ENCODE peak calls at places on chromosomes 4 and X, in seven cellular contexts. X, P, L, T, J, O and R are unnamed samples.

GRCh38 chr4:45554423-45554822 is 569.4 kb downstream of the GABRG1 start:
- DNase-seq in P (no peak), O (no peak), T (no peak), J (no peak), L (peak), X (no peak), R (no peak)

GRCh38 chr4:103892616-103893015 is 172.8 kb upstream of the TACR3 start:
- DNase-seq in X (no peak), O (no peak), L (no peak), T (no peak), J (no peak), P (no peak), R (no peak)

GRCh38 chrX:115958687-115959359 is 211.7 kb upstream of the AGTR2 start:
- DNase-seq in T (no peak), O (no peak), L (peak), P (no peak), X (no peak), J (no peak), R (peak)

GRCh38 chr4:186958951-186959350 is 235.3 kb upstream of the FAT1 start:
- DNase-seq in P (no peak), J (no peak), T (no peak), X (no peak), L (no peak), O (no peak), R (no peak)

GRCh38 chr4:153211986-153212720 is 7.9 kb downstream of the TRIM2 start:
- DNase-seq in O (no peak), P (no peak), L (peak), X (no peak), J (no peak), T (peak), R (no peak)

GRCh38 chr4:148515248-148515647 is 73.0 kb upstream of the NR3C2 start:
- DNase-seq in J (no peak), O (no peak), P (no peak), X (no peak), L (no peak), T (no peak), R (no peak)

GRCh38 chrX:133475521-133475920 is 60.2 kb upstream of the GPC4 start:
- DNase-seq in J (no peak), L (no peak), P (no peak), X (no peak), T (no peak), O (no peak), R (no peak)

GRCh38 chrX:19535481-19535880 is 20.2 kb upstream of the MAP3K15 start:
- DNase-seq in T (peak), L (peak), P (no peak), O (no peak), X (no peak), J (no peak), R (peak)

GRCh38 chr4:18052158-18052557 is 30.6 kb upstream of the LCORL start:
- DNase-seq in P (no peak), J (no peak), L (no peak), X (no peak), O (no peak), T (no peak), R (no peak)

GRCh38 chr4:14196141-14196540 is 568.6 kb upstream of the BOD1L1 start:
- DNase-seq in J (no peak), P (no peak), X (no peak), L (peak), T (peak), O (no peak), R (no peak)

GRCh38 chr4:77446611-77447010 is 159.0 kb upstream of the CXCL13 start:
- DNase-seq in P (no peak), O (no peak), T (no peak), X (no peak), L (no peak), J (no peak), R (no peak)

GRCh38 chr4:108637856-108638255 is 12.5 kb upstream of the OSTC start:
- DNase-seq in P (no peak), O (no peak), L (no peak), J (no peak), T (no peak), X (no peak), R (no peak)

GRCh38 chr4:32607978-32608377 is 1887.8 kb downstream of the PCDH7 start:
- DNase-seq in P (no peak), J (no peak), T (no peak), X (no peak), L (no peak), O (no peak), R (no peak)

GRCh38 chrX:8429692-8430249 is 34.9 kb upstream of the VCX3B start:
- DNase-seq in T (no peak), X (no peak), O (no peak), L (no peak), J (no peak), P (no peak), R (no peak)

GRCh38 chr4:54368861-54369260 is 139.8 kb downstream of the PDGFRA start:
- DNase-seq in X (no peak), P (no peak), L (no peak), T (no peak), O (no peak), J (no peak), R (no peak)

GRCh38 chr4:54482529-54482961 is 175.2 kb upstream of the KIT start:
- DNase-seq in J (no peak), X (no peak), O (no peak), T (no peak), P (no peak), L (peak), R (no peak)

GRCh38 chr4:40998680-40999358 is 215.5 kb downstream of the APBB2 start:
- DNase-seq in X (no peak), T (peak), J (no peak), P (no peak), O (no peak), L (no peak), R (no peak)

GRCh38 chr4:3708103-3708510 is 58.1 kb upstream of the ADRA2C start:
- DNase-seq in L (no peak), P (peak), T (no peak), X (no peak), J (no peak), O (no peak), R (no peak)

GRCh38 chr4:8267077-8267476 is 2.5 kb upstream of the HTRA3 start:
- DNase-seq in O (no peak), T (peak), L (peak), P (peak), X (no peak), J (peak), R (no peak)

GRCh38 chr4:71126719-71127118 is 133.3 kb downstream of the DCK start:
- DNase-seq in J (no peak), P (no peak), O (no peak), T (no peak), L (no peak), X (no peak), R (no peak)

GRCh38 chrX:151694661-151695582 is at the start of gene PRRG3:
- DNase-seq in J (no peak), X (no peak), T (no peak), P (no peak), L (no peak), O (no peak), R (no peak)

GRCh38 chrX:129945131-129945530 is 37.3 kb upstream of the BCORL1 start:
- DNase-seq in J (no peak), O (no peak), T (no peak), X (no peak), L (no peak), P (no peak), R (no peak)

GRCh38 chrX:106177106-106177981 is 9.2 kb downstream of the PWWP3B start:
- DNase-seq in X (no peak), T (peak), P (peak), J (no peak), L (no peak), O (no peak), R (no peak)

GRCh38 chr4:12846368-12846767 is 637.8 kb downstream of the RAB28 start:
- DNase-seq in P (no peak), X (no peak), L (peak), J (no peak), T (no peak), O (no peak), R (no peak)

GRCh38 chr4:92714640-92715039 is 410.9 kb downstream of the GRID2 start:
- DNase-seq in J (no peak), O (no peak), T (no peak), L (no peak), X (no peak), P (no peak), R (no peak)

GRCh38 chr4:530017-530781 is 31.2 kb downstream of the PIGG start:
- DNase-seq in J (no peak), L (no peak), O (no peak), T (no peak), X (no peak), P (no peak), R (no peak)

GRCh38 chr4:188714907-188715306 is 575.7 kb downstream of the TRIML1 start:
- DNase-seq in L (no peak), O (no peak), J (no peak), P (no peak), T (no peak), X (no peak), R (no peak)